ENCODE peak calls at places on chromosomes 6 and 20, in five cellular contexts. B, C, X, R and I are unnamed samples.
A peak's percentile ranks its signal among the peaks of the same experiment; 100 is the strongest.

GRCh38 chr6:33759887-33760629 is 13.4 kb upstream of the IP6K3 start:
- DNase-seq in B (no peak), C (no peak), X (no peak), R (no peak), I (no peak)

GRCh38 chr20:4435210-4435609 is 286.5 kb upstream of the PRND start:
- DNase-seq in B (no peak), C (no peak), X (no peak), R (no peak), I (no peak)

GRCh38 chr6:73580247-73581149 is 59.7 kb upstream of the EEF1A1 start:
- DNase-seq in B (peak; percentile 96), C (peak; percentile 61), X (peak; percentile 81), R (peak; percentile 99), I (no peak)

GRCh38 chr20:50967621-50968020 is 9.0 kb downstream of the MOCS3 start:
- DNase-seq in B (no peak), C (no peak), X (no peak), R (no peak), I (no peak)

GRCh38 chr6:111871725-111872520 is 1.3 kb downstream of the FYN start:
- DNase-seq in B (no peak), C (no peak), X (peak; percentile 73), R (peak; percentile 60), I (no peak)

GRCh38 chr20:43564993-43565757 is 6.3 kb downstream of the SGK2 start:
- DNase-seq in B (no peak), C (no peak), X (no peak), R (no peak), I (no peak)

GRCh38 chr20:38208088-38208487 is 43.0 kb upstream of the TGM2 start:
- DNase-seq in B (no peak), C (no peak), X (no peak), R (no peak), I (no peak)

GRCh38 chr20:662289-663192 is 9.5 kb upstream of the SRXN1 start:
- DNase-seq in B (no peak), C (no peak), X (no peak), R (no peak), I (no peak)

GRCh38 chr20:16434087-16434664 is 139.1 kb downstream of the KIF16B start:
- DNase-seq in B (peak; percentile 45), C (peak; percentile 63), X (peak; percentile 68), R (peak; percentile 52), I (no peak)

GRCh38 chr20:46757754-46758678 is 48.6 kb downstream of the SLC2A10 start:
- DNase-seq in B (peak; percentile 48), C (peak; percentile 30), X (peak; percentile 81), R (peak; percentile 42), I (no peak)

GRCh38 chr20:17543531-17543961 is 12.4 kb upstream of the BFSP1 start:
- DNase-seq in B (no peak), C (no peak), X (no peak), R (no peak), I (no peak)

GRCh38 chr6:142938510-142938909 is 6.5 kb downstream of the HIVEP2 start:
- DNase-seq in B (no peak), C (no peak), X (no peak), R (no peak), I (no peak)

GRCh38 chr20:34997171-34997570 is 41.5 kb downstream of the MYH7B start:
- DNase-seq in B (no peak), C (no peak), X (no peak), R (no peak), I (no peak)

GRCh38 chr20:41159547-41159946 is 22.2 kb downstream of the PLCG1 start:
- DNase-seq in B (no peak), C (no peak), X (peak; percentile 28), R (no peak), I (no peak)

GRCh38 chr6:41740366-41741162 is 5.2 kb upstream of the TFEB start:
- DNase-seq in B (no peak), C (no peak), X (no peak), R (no peak), I (no peak)
- TF ChIP-seq POLR2AphosphoS5 in B (no peak), C (no peak), X (no peak), R (no peak), I (no peak)

DNA sequence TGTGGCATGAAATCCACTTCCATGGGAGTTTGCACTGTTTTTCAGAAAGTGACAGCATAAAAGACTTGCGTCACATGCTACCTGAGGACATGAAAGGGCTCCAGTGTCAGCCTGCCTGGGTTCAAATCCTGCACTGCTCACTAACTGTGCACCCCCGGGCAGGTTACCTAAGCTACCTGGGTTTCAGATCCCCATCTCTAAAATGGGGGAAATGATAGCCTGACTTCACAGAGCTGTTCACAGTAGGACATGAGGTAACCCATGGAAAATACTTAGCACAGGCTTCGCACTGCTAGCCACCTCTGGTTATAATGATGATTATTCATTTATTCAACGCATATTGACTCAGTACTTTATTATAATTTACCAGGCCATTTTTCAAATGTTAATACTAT is 23.1 kb downstream of the TBC1D7 start:
- DNase-seq in B (no peak), C (no peak), X (no peak), R (no peak), I (no peak)
- H3K9ac ChIP-seq in B (no peak overlapping the region), C (peak overlapping the region; percentile 24), X (no peak overlapping the region), R (no peak overlapping the region), I (no peak overlapping the region)

GRCh38 chr20:21523398-21523868 is 9.6 kb upstream of the NKX2-2 start:
- DNase-seq in B (no peak), C (no peak), X (no peak), R (no peak), I (no peak)
- TF ChIP-seq EZH2 in B (no peak), C (no peak), X (no peak), R (no peak), I (no peak)

GRCh38 chr6:123171341-123171740 is 175.3 kb downstream of the CLVS2 start:
- DNase-seq in B (no peak), C (no peak), X (no peak), R (no peak), I (no peak)

GRCh38 chr6:123168892-123169851 is 173.1 kb downstream of the CLVS2 start:
- DNase-seq in B (no peak), C (no peak), X (no peak), R (no peak), I (no peak)
- TF ChIP-seq POLR2AphosphoS5 in B (no peak), C (no peak), X (no peak), R (no peak), I (no peak)

GRCh38 chr20:58366866-58367265 is 22.2 kb upstream of the VAPB start:
- DNase-seq in B (no peak), C (no peak), X (no peak), R (no peak), I (no peak)
- H3K9ac ChIP-seq in B (no peak overlapping the region), C (no peak overlapping the region), X (no peak overlapping the region), R (no peak overlapping the region), I (no peak overlapping the region)

DNA sequence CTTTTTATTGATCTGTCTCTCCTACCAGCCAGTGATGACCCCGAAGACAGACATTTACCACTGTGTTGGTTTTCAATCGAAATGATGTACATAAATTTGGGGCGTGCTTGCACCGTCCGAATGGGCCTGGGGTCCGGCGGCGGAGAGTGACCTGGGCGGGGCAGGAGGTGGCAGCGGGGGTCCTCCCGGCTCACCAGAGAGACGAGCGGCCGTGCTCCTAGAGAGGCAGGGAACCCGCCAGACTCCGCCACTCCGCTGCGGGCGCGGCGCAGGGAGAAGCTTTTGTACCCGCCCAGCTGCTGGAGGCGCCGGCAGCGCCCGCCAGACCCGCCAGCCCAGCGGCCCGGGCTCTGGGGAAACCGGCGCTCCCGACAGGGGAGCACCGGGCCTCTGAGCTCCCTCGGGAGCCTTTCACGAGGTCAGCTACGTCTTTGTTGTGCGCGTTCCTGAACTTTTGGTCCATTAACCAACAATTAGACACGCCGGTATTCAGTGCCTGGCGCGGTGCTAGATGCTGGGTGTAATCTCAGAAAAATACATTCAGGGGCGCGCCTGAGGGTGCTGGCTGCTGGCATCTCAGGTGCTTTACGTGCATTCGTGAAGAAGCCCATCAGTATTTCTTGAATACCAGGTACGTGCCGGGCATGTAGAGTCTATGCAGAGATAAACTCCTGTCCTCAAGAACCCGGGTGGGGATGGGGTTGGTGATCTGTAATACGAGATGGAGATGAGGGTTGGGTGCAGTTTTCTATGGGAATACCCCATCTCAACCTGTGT is at the start of gene PGBD1:
- DNase-seq in B (peak; percentile 13), C (no peak), X (peak; percentile 83), R (peak; percentile 77), I (no peak)
- TF ChIP-seq EZH2 in B (no peak), C (no peak), X (no peak), R (no peak), I (no peak)

GRCh38 chr20:33838035-33838864 is 27.1 kb downstream of the CHMP4B start:
- DNase-seq in B (no peak), C (no peak), X (no peak), R (no peak), I (no peak)
- TF ChIP-seq POLR2AphosphoS5 in B (no peak), C (no peak), X (no peak), R (no peak), I (no peak)

GRCh38 chr20:32360333-32360634 is 2.2 kb downstream of the ASXL1 start:
- DNase-seq in B (no peak), C (no peak), X (no peak), R (no peak), I (no peak)
- H3K9ac ChIP-seq in B (no peak overlapping the region), C (peak overlapping the region; percentile 79), X (peak overlapping the region; percentile 94), R (peak overlapping the region; percentile 85), I (peak overlapping the region; percentile 79)

DNA sequence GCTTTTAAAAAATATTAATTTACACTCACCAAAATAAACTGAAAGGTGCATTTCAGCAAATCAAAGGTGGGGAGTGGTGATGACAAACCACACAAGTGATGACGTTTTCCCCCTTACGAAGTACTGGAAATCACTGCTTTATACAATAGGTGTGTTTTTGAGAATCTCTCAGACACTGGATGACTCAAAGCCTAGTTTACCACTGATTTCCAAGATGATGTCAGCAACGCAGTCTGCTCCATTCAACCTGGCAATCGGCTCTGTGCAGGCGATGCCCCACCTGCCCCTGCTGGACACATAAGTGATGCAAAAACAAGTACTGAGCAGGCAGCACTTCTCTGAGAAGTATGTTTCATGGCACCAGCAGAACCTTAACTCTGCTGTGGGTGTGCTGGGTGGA is 114.4 kb downstream of the SOD2 start:
- DNase-seq in B (no peak), C (no peak), X (no peak), R (no peak), I (no peak)
- TF ChIP-seq EZH2 in B (no peak), C (no peak), X (no peak), R (no peak), I (no peak)